ENCODE peak calls at places on chromosomes 13 and 19, in six cellular contexts. One of them, this sample, is unnamed.

GRCh38 chr19:7533281-7533819 is 2.2 kb upstream of the PNPLA6 start:
- DNase-seq in GM12878: no peak
- DNase-seq in HEK293T: no peak
- DNase-seq in IMR-90: peak
- DNase-seq in A549: no peak
- DNase-seq in K562: no peak
- DNase-seq in this sample: no peak

GRCh38 chr13:50334944-50335343 is 319.7 kb downstream of the KCNRG start:
- DNase-seq in GM12878: no peak
- DNase-seq in HEK293T: no peak
- DNase-seq in IMR-90: peak
- DNase-seq in A549: no peak
- DNase-seq in K562: peak
- DNase-seq in this sample: peak

GRCh38 chr13:33629610-33630009 is 188.3 kb upstream of the RFC3 start:
- DNase-seq in GM12878: no peak
- DNase-seq in HEK293T: no peak
- DNase-seq in IMR-90: no peak
- DNase-seq in A549: no peak
- DNase-seq in K562: no peak
- DNase-seq in this sample: no peak

GRCh38 chr13:28322256-28322895 is 172.6 kb downstream of the FLT1 start:
- DNase-seq in GM12878: no peak
- DNase-seq in HEK293T: no peak
- DNase-seq in IMR-90: peak
- DNase-seq in A549: no peak
- DNase-seq in K562: no peak
- DNase-seq in this sample: no peak

GRCh38 chr13:106234656-106235055 is 300.8 kb downstream of the EFNB2 start:
- DNase-seq in GM12878: no peak
- DNase-seq in HEK293T: no peak
- DNase-seq in IMR-90: no peak
- DNase-seq in A549: no peak
- DNase-seq in K562: no peak
- DNase-seq in this sample: no peak

GRCh38 chr19:4624733-4625362 is 14.5 kb upstream of the TNFAIP8L1 start:
- DNase-seq in GM12878: no peak
- DNase-seq in HEK293T: peak
- DNase-seq in IMR-90: peak
- DNase-seq in A549: peak
- DNase-seq in K562: peak
- DNase-seq in this sample: peak

GRCh38 chr19:47523473-47523872 is 8.6 kb upstream of the NAPA start:
- DNase-seq in GM12878: no peak
- DNase-seq in HEK293T: no peak
- DNase-seq in IMR-90: no peak
- DNase-seq in A549: no peak
- DNase-seq in K562: no peak
- DNase-seq in this sample: peak

GRCh38 chr19:1146858-1147780 is 26.9 kb downstream of the SBNO2 start:
- DNase-seq in GM12878: no peak
- DNase-seq in HEK293T: no peak
- DNase-seq in IMR-90: no peak
- DNase-seq in A549: no peak
- DNase-seq in K562: no peak
- DNase-seq in this sample: no peak

GRCh38 chr13:108877300-108877699 is 247.9 kb downstream of the MYO16 start:
- DNase-seq in GM12878: no peak
- DNase-seq in HEK293T: no peak
- DNase-seq in IMR-90: peak
- DNase-seq in A549: no peak
- DNase-seq in K562: no peak
- DNase-seq in this sample: no peak

GRCh38 chr13:46893820-46894533 is 2.9 kb downstream of the HTR2A start:
- DNase-seq in GM12878: peak
- DNase-seq in HEK293T: peak
- DNase-seq in IMR-90: peak
- DNase-seq in A549: peak
- DNase-seq in K562: peak
- DNase-seq in this sample: no peak

GRCh38 chr13:24610956-24611355 is 69.3 kb upstream of the ATP12A start:
- DNase-seq in GM12878: no peak
- DNase-seq in HEK293T: no peak
- DNase-seq in IMR-90: no peak
- DNase-seq in A549: no peak
- DNase-seq in K562: no peak
- DNase-seq in this sample: no peak

GRCh38 chr13:24606486-24607170 is 73.6 kb upstream of the ATP12A start:
- DNase-seq in GM12878: no peak
- DNase-seq in HEK293T: no peak
- DNase-seq in IMR-90: no peak
- DNase-seq in A549: no peak
- DNase-seq in K562: no peak
- DNase-seq in this sample: no peak

GRCh38 chr13:24605923-24606372 is 74.3 kb upstream of the ATP12A start:
- DNase-seq in GM12878: no peak
- DNase-seq in HEK293T: no peak
- DNase-seq in IMR-90: peak
- DNase-seq in A549: no peak
- DNase-seq in K562: no peak
- DNase-seq in this sample: peak
- TF ChIP-seq BHLHE40 in GM12878: no peak
- TF ChIP-seq BHLHE40 in HEK293T: no peak
- TF ChIP-seq BHLHE40 in IMR-90: no peak
- TF ChIP-seq BHLHE40 in A549: no peak
- TF ChIP-seq BHLHE40 in K562: no peak
- TF ChIP-seq BHLHE40 in this sample: no peak

GRCh38 chr19:17748884-17749638 is 2.2 kb upstream of the FCHO1 start:
- DNase-seq in GM12878: no peak
- DNase-seq in HEK293T: no peak
- DNase-seq in IMR-90: no peak
- DNase-seq in A549: no peak
- DNase-seq in K562: no peak
- DNase-seq in this sample: no peak
- TF ChIP-seq BHLHE40 in GM12878: no peak
- TF ChIP-seq BHLHE40 in HEK293T: no peak
- TF ChIP-seq BHLHE40 in IMR-90: no peak
- TF ChIP-seq BHLHE40 in A549: no peak
- TF ChIP-seq BHLHE40 in K562: no peak
- TF ChIP-seq BHLHE40 in this sample: no peak

DNA sequence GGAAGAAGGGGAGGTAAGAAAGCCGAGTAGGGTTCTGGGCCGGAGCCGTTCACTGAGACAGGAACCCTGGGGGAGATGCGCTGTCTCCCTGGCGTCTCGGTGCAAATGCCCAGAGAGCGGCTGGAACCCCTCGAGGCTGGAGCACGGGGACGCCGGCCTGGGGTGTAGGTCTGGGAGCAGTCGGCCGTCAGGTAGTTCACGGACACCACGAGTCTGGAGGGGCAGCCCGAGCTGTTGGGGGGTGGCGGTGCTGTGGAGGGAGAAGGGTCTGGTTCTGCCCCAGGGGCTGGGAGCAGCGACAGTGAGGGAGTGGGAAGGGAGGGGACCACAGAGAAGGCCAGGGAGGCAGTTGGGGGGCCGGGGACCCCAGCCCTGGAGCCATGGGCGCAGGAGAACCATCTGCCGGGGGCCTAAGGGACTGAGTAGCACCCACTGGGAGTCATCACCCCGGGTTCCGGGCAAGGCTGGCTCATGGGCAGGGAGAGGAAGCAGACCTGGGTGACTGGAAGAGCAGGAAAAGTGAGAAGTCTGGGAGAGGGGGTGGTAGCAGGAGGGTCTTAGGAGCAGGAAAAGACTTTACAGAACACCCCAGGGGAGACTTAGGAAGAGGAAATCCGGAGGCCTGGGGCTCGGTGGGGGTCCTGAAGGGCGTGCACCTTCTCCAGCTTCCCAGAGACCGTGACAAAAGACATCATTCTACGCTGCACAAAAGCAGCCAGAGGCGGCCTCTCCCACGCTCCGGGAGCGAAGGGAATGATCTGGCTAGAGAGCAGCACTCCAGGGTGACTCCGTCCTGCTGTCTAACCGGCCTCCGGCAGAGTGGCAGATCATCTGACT is 173.1 kb upstream of the SOX1 start:
- DNase-seq in GM12878: no peak
- DNase-seq in HEK293T: no peak
- DNase-seq in IMR-90: no peak
- DNase-seq in A549: no peak
- DNase-seq in K562: no peak
- DNase-seq in this sample: no peak
- TF ChIP-seq BHLHE40 in GM12878: no peak
- TF ChIP-seq BHLHE40 in HEK293T: no peak
- TF ChIP-seq BHLHE40 in IMR-90: no peak
- TF ChIP-seq BHLHE40 in A549: no peak
- TF ChIP-seq BHLHE40 in K562: no peak
- TF ChIP-seq BHLHE40 in this sample: no peak

DNA sequence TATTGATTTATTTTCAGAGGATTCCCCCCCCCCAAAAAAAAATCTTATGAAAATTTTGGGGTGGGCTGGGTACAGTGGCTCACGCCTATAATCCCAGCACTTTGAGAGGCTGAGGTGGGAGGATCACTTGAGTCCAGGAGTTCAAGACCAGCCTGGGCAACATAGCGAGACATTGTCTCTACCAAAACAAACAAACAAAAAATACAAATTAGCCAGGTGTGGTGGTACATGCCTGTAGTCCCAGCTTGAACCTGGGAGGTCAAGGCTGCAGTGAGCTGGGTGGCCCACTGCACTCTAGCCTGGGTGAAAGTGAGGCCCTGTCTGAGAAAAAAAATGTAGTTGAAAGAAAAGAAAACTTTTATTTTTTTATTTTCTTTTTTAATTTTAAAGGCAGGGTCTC is 17.9 kb downstream of the NECTIN2 start:
- DNase-seq in GM12878: no peak
- DNase-seq in HEK293T: no peak
- DNase-seq in IMR-90: no peak
- DNase-seq in A549: no peak
- DNase-seq in K562: no peak
- DNase-seq in this sample: no peak
- TF ChIP-seq BHLHE40 in GM12878: no peak
- TF ChIP-seq BHLHE40 in HEK293T: no peak
- TF ChIP-seq BHLHE40 in IMR-90: no peak
- TF ChIP-seq BHLHE40 in A549: no peak
- TF ChIP-seq BHLHE40 in K562: no peak
- TF ChIP-seq BHLHE40 in this sample: no peak

This sample was measured in HepG2.